ENCODE peak calls at places on chromosomes 16 and 17, in five cellular contexts. N is effector memory CD4-positive, alpha-beta T cell; X is endothelial cell of umbilical vein; T is lower leg skin; L is KG1. F is an unnamed sample.

GRCh38 chr17:54882950-54883349 is 17.7 kb upstream of the TOM1L1 start:
- DNase-seq in N (no peak), X (no peak), T (no peak), L (no peak), F (no peak)

GRCh38 chr17:69761767-69762321 is 313.2 kb upstream of the KCNJ16 start:
- DNase-seq in N (no peak), X (peak), T (peak), L (no peak), F (no peak)

GRCh38 chr17:82200743-82201497 is 11.7 kb downstream of the CCDC57 start:
- DNase-seq in N (peak), X (no peak), T (no peak), L (peak), F (peak)

GRCh38 chr17:55903028-55903690 is 152.3 kb downstream of the PCTP start:
- DNase-seq in N (no peak), X (no peak), T (no peak), L (no peak), F (no peak)

GRCh38 chr17:57832711-57833596 is 16.9 kb downstream of the MRPS23 start:
- DNase-seq in N (peak), X (peak), T (peak), L (peak), F (peak)

GRCh38 chr16:16014329-16015224 is 65.2 kb downstream of the ABCC1 start:
- DNase-seq in N (no peak), X (peak), T (no peak), L (no peak), F (no peak)

GRCh38 chr17:28347261-28347891 is 10.0 kb downstream of the POLDIP2 start:
- DNase-seq in N (no peak), X (no peak), T (no peak), L (no peak), F (no peak)

GRCh38 chr17:72661093-72661944 is 431.2 kb downstream of the SLC39A11 start:
- DNase-seq in N (no peak), X (no peak), T (no peak), L (no peak), F (no peak)

GRCh38 chr16:68592466-68593337 is 52.4 kb upstream of the CDH3 start:
- DNase-seq in N (no peak), X (peak), T (no peak), L (no peak), F (peak)

GRCh38 chr17:82734987-82735866 is at the start of gene FN3K:
- DNase-seq in N (no peak), X (peak), T (no peak), L (no peak), F (no peak)

GRCh38 chr16:89187337-89188063 is 12.8 kb downstream of the SLC22A31 start:
- DNase-seq in N (peak), X (no peak), T (no peak), L (no peak), F (peak)

GRCh38 chr16:59886021-59886420 is 1151.9 kb upstream of the GOT2 start:
- DNase-seq in N (no peak), X (peak), T (peak), L (no peak), F (no peak)

GRCh38 chr17:1724869-1725641 is 551 bp downstream of the WDR81 start:
- DNase-seq in N (no peak), X (no peak), T (no peak), L (no peak), F (peak)

GRCh38 chr16:4184038-4184702 is 57.7 kb downstream of the SRL start:
- DNase-seq in N (no peak), X (no peak), T (no peak), L (no peak), F (no peak)

GRCh38 chr17:63519972-63520882 is 2.9 kb upstream of the KCNH6 start:
- DNase-seq in N (no peak), X (no peak), T (no peak), L (no peak), F (no peak)